ENCODE peak calls at places on chromosomes 3 and 15, in six cellular contexts. E, G, U, X, V and T are unnamed samples.

GRCh38 chr3:62032738-62033137 is 340.6 kb downstream of the FEZF2 start:
- DNase-seq in U (no peak), G (no peak), V (no peak), E (no peak), X (no peak), T (no peak)

GRCh38 chr3:100720423-100720822 is 11.1 kb downstream of the TFG start:
- DNase-seq in G (no peak), E (no peak), V (no peak), U (no peak), X (no peak), T (peak; percentile 62)

GRCh38 chr3:124627501-124627908 is 102.7 kb upstream of the UMPS start:
- DNase-seq in X (no peak), G (no peak), V (no peak), U (peak; percentile 80), E (no peak), T (no peak)

GRCh38 chr3:71859128-71859519 is 74.2 kb upstream of the PROK2 start:
- DNase-seq in X (no peak), U (no peak), G (no peak), V (no peak), E (no peak), T (no peak)

GRCh38 chr15:53978248-53978906 is at the start of gene UNC13C:
- DNase-seq in X (peak; percentile 63), V (no peak), G (no peak), E (no peak), U (no peak), T (peak; percentile 46)

GRCh38 chr3:129984124-129984523 is 9.6 kb downstream of the TRH start:
- DNase-seq in G (peak; percentile 15), E (no peak), X (no peak), V (no peak), U (no peak), T (no peak)

GRCh38 chr3:189947068-189947467 is 173.6 kb downstream of the P3H2 start:
- DNase-seq in E (no peak), X (no peak), V (no peak), G (no peak), U (no peak), T (no peak)

GRCh38 chr15:26280281-26280680 is 417.2 kb upstream of the ATP10A start:
- DNase-seq in X (no peak), V (no peak), E (no peak), U (no peak), G (no peak), T (no peak)

GRCh38 chr3:46811615-46812236 is 51.5 kb downstream of the MYL3 start:
- DNase-seq in G (no peak), V (no peak), E (no peak), X (peak; percentile 47), U (no peak), T (peak; percentile 84)

GRCh38 chr15:58063612-58064011 is 1.9 kb downstream of the ALDH1A2 start:
- DNase-seq in E (no peak), X (no peak), U (no peak), V (no peak), G (no peak), T (no peak)

GRCh38 chr3:57958642-57959406 is 49.4 kb upstream of the FLNB start:
- DNase-seq in V (no peak), G (no peak), U (peak; percentile 50), X (no peak), E (no peak), T (no peak)

GRCh38 chr15:22949074-22949547 is 31.1 kb downstream of the CYFIP1 start:
- DNase-seq in U (peak; percentile 49), G (no peak), V (no peak), X (no peak), E (peak; percentile 88), T (peak; percentile 77)

GRCh38 chr3:128500556-128500955 is 7.6 kb upstream of the GATA2 start:
- DNase-seq in X (no peak), G (no peak), V (no peak), U (no peak), E (no peak), T (no peak)

GRCh38 chr3:39205919-39206516 is 13.6 kb upstream of the XIRP1 start:
- DNase-seq in V (no peak), E (no peak), X (no peak), U (no peak), G (no peak), T (no peak)

GRCh38 chr3:85387913-85388510 is 429.2 kb downstream of the CADM2 start:
- DNase-seq in V (no peak), U (no peak), G (no peak), E (no peak), X (no peak), T (no peak)

GRCh38 chr3:119969759-119970158 is 124.5 kb downstream of the GSK3B start:
- DNase-seq in E (no peak), V (no peak), U (peak; percentile 12), X (no peak), G (no peak), T (no peak)

GRCh38 chr15:31300208-31300661 is 26.4 kb upstream of the KLF13 start:
- DNase-seq in E (no peak), U (no peak), G (no peak), X (no peak), V (peak; percentile 94), T (no peak)

GRCh38 chr3:53677406-53677805 is 168.8 kb downstream of the CHDH start:
- DNase-seq in U (no peak), X (no peak), G (peak; percentile 33), V (no peak), E (no peak), T (no peak)

GRCh38 chr15:63244399-63244798 is 33.0 kb upstream of the APH1B start:
- DNase-seq in E (no peak), V (no peak), X (no peak), G (no peak), U (peak; percentile 85), T (no peak)

GRCh38 chr15:95958417-95958816 is 372.1 kb upstream of the NR2F2 start:
- DNase-seq in V (no peak), G (no peak), X (no peak), E (no peak), U (no peak), T (no peak)

GRCh38 chr3:31532587-31533168 is at the start of gene STT3B:
- DNase-seq in G (peak; percentile 78), X (no peak), U (peak; percentile 63), E (peak; percentile 97), V (peak; percentile 70), T (peak; percentile 33)

GRCh38 chr15:99385865-99386264 is 134.6 kb downstream of the LRRC28 start:
- DNase-seq in X (no peak), G (no peak), V (no peak), E (no peak), U (peak; percentile 49), T (no peak)

GRCh38 chr3:19931180-19931692 is 2.8 kb downstream of the EFHB start:
- DNase-seq in G (no peak), X (no peak), U (no peak), V (no peak), E (no peak), T (no peak)

GRCh38 chr15:53197426-53197839 is 407.3 kb upstream of the ONECUT1 start:
- DNase-seq in G (peak; percentile 71), E (peak; percentile 75), U (peak; percentile 3), V (peak; percentile 21), X (peak; percentile 73), T (peak; percentile 73)

GRCh38 chr3:38582941-38583645 is 66.4 kb downstream of the SCN5A start:
- DNase-seq in G (no peak), E (peak; percentile 51), V (no peak), U (no peak), X (peak; percentile 63), T (peak; percentile 27)

GRCh38 chr3:141876891-141877561 is 583 bp downstream of the ATP1B3 start:
- DNase-seq in U (peak; percentile 40), V (peak; percentile 36), G (peak; percentile 64), X (peak; percentile 64), E (peak; percentile 89), T (no peak)

GRCh38 chr3:135752851-135753250 is 212.7 kb upstream of the PPP2R3A start:
- DNase-seq in G (peak; percentile 12), V (no peak), U (no peak), E (no peak), X (peak; percentile 42), T (no peak)

GRCh38 chr15:49145651-49146609 is 9.5 kb downstream of the COPS2 start:
- DNase-seq in E (no peak), V (no peak), U (peak; percentile 41), G (peak; percentile 70), X (no peak), T (no peak)

GRCh38 chr15:66133247-66133646 is 120.3 kb downstream of the MEGF11 start:
- DNase-seq in X (no peak), G (no peak), U (no peak), V (peak; percentile 55), E (no peak), T (no peak)

GRCh38 chr15:47846128-47846868 is 129.0 kb downstream of the SEMA6D start:
- DNase-seq in X (no peak), V (peak; percentile 10), E (no peak), U (no peak), G (no peak), T (no peak)

GRCh38 chr15:62622775-62623174 is 419.8 kb upstream of the TPM1 start:
- DNase-seq in U (no peak), G (no peak), E (no peak), X (no peak), V (no peak), T (no peak)

GRCh38 chr3:65448120-65448519 is 590.6 kb downstream of the MAGI1 start:
- DNase-seq in E (no peak), V (no peak), X (no peak), G (no peak), U (no peak), T (no peak)

GRCh38 chr3:172098698-172099494 is 59.5 kb downstream of the FNDC3B start:
- DNase-seq in X (no peak), V (no peak), E (no peak), G (no peak), U (peak; percentile 42), T (no peak)

GRCh38 chr3:146223401-146224373 is 27.2 kb downstream of the PLSCR4 start:
- DNase-seq in U (peak; percentile 25), X (no peak), E (no peak), V (no peak), G (no peak), T (no peak)